ENCODE peak calls at places on chromosomes 4 and X, in eight cellular contexts. One of them, this sample, is unnamed.
A peak's percentile ranks its signal among the peaks of the same experiment; 100 is the strongest.

GRCh38 chr4:13544556-13545393 is 467 bp upstream of the NKX3-2 start:
- DNase-seq in NCI-H460: peak; percentile 55
- DNase-seq in activated CD4-positive, alpha-beta T cell treated with anti-CD3 and anti-CD28 coated beads, Interleukin-2, amount 50 U/mL, for 24 hours: no peak
- DNase-seq in renal cortical epithelial cell: peak; percentile 29
- DNase-seq in Kasumi-1: peak; percentile 92
- DNase-seq in HFF-Myc: no peak
- DNase-seq in effector memory CD4-positive, alpha-beta T cell: no peak
- DNase-seq in RPMI8226: peak; percentile 79
- DNase-seq in this sample: peak; percentile 91

GRCh38 chrX:11533211-11533651 is 132.5 kb downstream of the ARHGAP6 start:
- DNase-seq in NCI-H460: peak; percentile 78
- DNase-seq in activated CD4-positive, alpha-beta T cell treated with anti-CD3 and anti-CD28 coated beads, Interleukin-2, amount 50 U/mL, for 24 hours: no peak
- DNase-seq in renal cortical epithelial cell: peak; percentile 86
- DNase-seq in Kasumi-1: peak; percentile 82
- DNase-seq in HFF-Myc: peak; percentile 45
- DNase-seq in effector memory CD4-positive, alpha-beta T cell: no peak
- DNase-seq in RPMI8226: peak; percentile 65
- DNase-seq in this sample: peak; percentile 77

GRCh38 chrX:139739138-139739537 is 31.2 kb upstream of the MCF2 start:
- DNase-seq in NCI-H460: no peak
- DNase-seq in activated CD4-positive, alpha-beta T cell treated with anti-CD3 and anti-CD28 coated beads, Interleukin-2, amount 50 U/mL, for 24 hours: no peak
- DNase-seq in renal cortical epithelial cell: peak; percentile 80
- DNase-seq in Kasumi-1: no peak
- DNase-seq in HFF-Myc: peak; percentile 15
- DNase-seq in effector memory CD4-positive, alpha-beta T cell: no peak
- DNase-seq in RPMI8226: no peak
- DNase-seq in this sample: peak; percentile 55

GRCh38 chr4:3498901-3499510 is 33.2 kb downstream of the LRPAP1 start:
- DNase-seq in NCI-H460: no peak
- DNase-seq in activated CD4-positive, alpha-beta T cell treated with anti-CD3 and anti-CD28 coated beads, Interleukin-2, amount 50 U/mL, for 24 hours: no peak
- DNase-seq in renal cortical epithelial cell: no peak
- DNase-seq in Kasumi-1: no peak
- DNase-seq in HFF-Myc: no peak
- DNase-seq in effector memory CD4-positive, alpha-beta T cell: no peak
- DNase-seq in RPMI8226: no peak
- DNase-seq in this sample: no peak

GRCh38 chr4:116332508-116332907 is 752.9 kb downstream of the TRAM1L1 start:
- DNase-seq in NCI-H460: no peak
- DNase-seq in activated CD4-positive, alpha-beta T cell treated with anti-CD3 and anti-CD28 coated beads, Interleukin-2, amount 50 U/mL, for 24 hours: no peak
- DNase-seq in renal cortical epithelial cell: no peak
- DNase-seq in Kasumi-1: peak; percentile 19
- DNase-seq in HFF-Myc: no peak
- DNase-seq in effector memory CD4-positive, alpha-beta T cell: no peak
- DNase-seq in RPMI8226: no peak
- DNase-seq in this sample: no peak

GRCh38 chr4:61514991-61515390 is 314.9 kb downstream of the ADGRL3 start:
- DNase-seq in NCI-H460: no peak
- DNase-seq in activated CD4-positive, alpha-beta T cell treated with anti-CD3 and anti-CD28 coated beads, Interleukin-2, amount 50 U/mL, for 24 hours: no peak
- DNase-seq in renal cortical epithelial cell: peak; percentile 7
- DNase-seq in Kasumi-1: no peak
- DNase-seq in HFF-Myc: no peak
- DNase-seq in effector memory CD4-positive, alpha-beta T cell: no peak
- DNase-seq in RPMI8226: no peak
- DNase-seq in this sample: no peak

GRCh38 chrX:122188751-122189150 is 995.3 kb upstream of the GRIA3 start:
- DNase-seq in NCI-H460: no peak
- DNase-seq in activated CD4-positive, alpha-beta T cell treated with anti-CD3 and anti-CD28 coated beads, Interleukin-2, amount 50 U/mL, for 24 hours: no peak
- DNase-seq in renal cortical epithelial cell: no peak
- DNase-seq in Kasumi-1: no peak
- DNase-seq in HFF-Myc: no peak
- DNase-seq in effector memory CD4-positive, alpha-beta T cell: no peak
- DNase-seq in RPMI8226: no peak
- DNase-seq in this sample: no peak

GRCh38 chrX:16160729-16161128 is 6.6 kb upstream of the MAGEB17 start:
- DNase-seq in NCI-H460: no peak
- DNase-seq in activated CD4-positive, alpha-beta T cell treated with anti-CD3 and anti-CD28 coated beads, Interleukin-2, amount 50 U/mL, for 24 hours: no peak
- DNase-seq in renal cortical epithelial cell: peak; percentile 96
- DNase-seq in Kasumi-1: no peak
- DNase-seq in HFF-Myc: peak; percentile 24
- DNase-seq in effector memory CD4-positive, alpha-beta T cell: no peak
- DNase-seq in RPMI8226: no peak
- DNase-seq in this sample: peak; percentile 69

GRCh38 chrX:70262952-70263567 is 3.1 kb upstream of the P2RY4 start:
- DNase-seq in NCI-H460: peak; percentile 25
- DNase-seq in activated CD4-positive, alpha-beta T cell treated with anti-CD3 and anti-CD28 coated beads, Interleukin-2, amount 50 U/mL, for 24 hours: no peak
- DNase-seq in renal cortical epithelial cell: peak; percentile 40
- DNase-seq in Kasumi-1: peak; percentile 1
- DNase-seq in HFF-Myc: peak; percentile 3
- DNase-seq in effector memory CD4-positive, alpha-beta T cell: peak; percentile 0
- DNase-seq in RPMI8226: peak; percentile 70
- DNase-seq in this sample: peak; percentile 18

GRCh38 chr4:156109943-156110925 is 156.6 kb upstream of the CTSO start:
- DNase-seq in NCI-H460: no peak
- DNase-seq in activated CD4-positive, alpha-beta T cell treated with anti-CD3 and anti-CD28 coated beads, Interleukin-2, amount 50 U/mL, for 24 hours: no peak
- DNase-seq in renal cortical epithelial cell: peak; percentile 19
- DNase-seq in Kasumi-1: peak; percentile 23
- DNase-seq in HFF-Myc: no peak
- DNase-seq in effector memory CD4-positive, alpha-beta T cell: no peak
- DNase-seq in RPMI8226: no peak
- DNase-seq in this sample: peak; percentile 72

GRCh38 chr4:109560687-109561452 is 824 bp downstream of the MCUB start:
- DNase-seq in NCI-H460: peak; percentile 7
- DNase-seq in activated CD4-positive, alpha-beta T cell treated with anti-CD3 and anti-CD28 coated beads, Interleukin-2, amount 50 U/mL, for 24 hours: peak; percentile 41
- DNase-seq in renal cortical epithelial cell: peak; percentile 69
- DNase-seq in Kasumi-1: peak; percentile 56
- DNase-seq in HFF-Myc: no peak
- DNase-seq in effector memory CD4-positive, alpha-beta T cell: peak; percentile 40
- DNase-seq in RPMI8226: peak; percentile 72
- DNase-seq in this sample: peak; percentile 83

GRCh38 chr4:7034262-7035081 is 8.7 kb upstream of the TADA2B start:
- DNase-seq in NCI-H460: no peak
- DNase-seq in activated CD4-positive, alpha-beta T cell treated with anti-CD3 and anti-CD28 coated beads, Interleukin-2, amount 50 U/mL, for 24 hours: no peak
- DNase-seq in renal cortical epithelial cell: peak; percentile 75
- DNase-seq in Kasumi-1: no peak
- DNase-seq in HFF-Myc: no peak
- DNase-seq in effector memory CD4-positive, alpha-beta T cell: no peak
- DNase-seq in RPMI8226: no peak
- DNase-seq in this sample: peak; percentile 76

GRCh38 chrX:13092455-13092941 is 48.1 kb upstream of the FAM9C start:
- DNase-seq in NCI-H460: no peak
- DNase-seq in activated CD4-positive, alpha-beta T cell treated with anti-CD3 and anti-CD28 coated beads, Interleukin-2, amount 50 U/mL, for 24 hours: no peak
- DNase-seq in renal cortical epithelial cell: no peak
- DNase-seq in Kasumi-1: peak; percentile 46
- DNase-seq in HFF-Myc: no peak
- DNase-seq in effector memory CD4-positive, alpha-beta T cell: peak; percentile 77
- DNase-seq in RPMI8226: no peak
- DNase-seq in this sample: no peak

GRCh38 chr4:182111586-182111985 is 131.6 kb upstream of the TENM3 start:
- DNase-seq in NCI-H460: no peak
- DNase-seq in activated CD4-positive, alpha-beta T cell treated with anti-CD3 and anti-CD28 coated beads, Interleukin-2, amount 50 U/mL, for 24 hours: no peak
- DNase-seq in renal cortical epithelial cell: peak; percentile 2
- DNase-seq in Kasumi-1: no peak
- DNase-seq in HFF-Myc: no peak
- DNase-seq in effector memory CD4-positive, alpha-beta T cell: no peak
- DNase-seq in RPMI8226: no peak
- DNase-seq in this sample: no peak

GRCh38 chrX:10548681-10549080 is 71.7 kb downstream of the MID1 start:
- DNase-seq in NCI-H460: no peak
- DNase-seq in activated CD4-positive, alpha-beta T cell treated with anti-CD3 and anti-CD28 coated beads, Interleukin-2, amount 50 U/mL, for 24 hours: no peak
- DNase-seq in renal cortical epithelial cell: no peak
- DNase-seq in Kasumi-1: no peak
- DNase-seq in HFF-Myc: no peak
- DNase-seq in effector memory CD4-positive, alpha-beta T cell: no peak
- DNase-seq in RPMI8226: no peak
- DNase-seq in this sample: no peak

GRCh38 chr4:100889898-100890297 is 372.1 kb upstream of the EMCN start:
- DNase-seq in NCI-H460: no peak
- DNase-seq in activated CD4-positive, alpha-beta T cell treated with anti-CD3 and anti-CD28 coated beads, Interleukin-2, amount 50 U/mL, for 24 hours: no peak
- DNase-seq in renal cortical epithelial cell: no peak
- DNase-seq in Kasumi-1: no peak
- DNase-seq in HFF-Myc: no peak
- DNase-seq in effector memory CD4-positive, alpha-beta T cell: no peak
- DNase-seq in RPMI8226: no peak
- DNase-seq in this sample: no peak

This sample was measured in mesenchymal stem cell.